ENCODE peak calls at places on chromosomes 13 and 19, in ten cellular contexts. V is IMR-90, M is uterus, A is K562, P is Peyer's patch, J is heart left ventricle, E is body of pancreas, C is HCT116, F is gastrocnemius medialis, W is transverse colon. G is an unnamed sample.

GRCh38 chr13:76892488-76892887 is 6.3 kb upstream of the KCTD12 start:
- DNase-seq in V (no peak), M (no peak), A (no peak), P (no peak), J (no peak), E (no peak), C (no peak), F (no peak), W (no peak), G (no peak)

GRCh38 chr19:4374451-4375163 is 25.7 kb downstream of the SH3GL1 start:
- DNase-seq in V (peak), M (peak), A (peak), P (no peak), J (peak), E (peak), C (peak), F (peak), W (peak), G (peak)

GRCh38 chr13:98821372-98822237 is 69.1 kb upstream of the SLC15A1 start:
- DNase-seq in V (no peak), M (peak), A (no peak), P (no peak), J (no peak), E (peak), C (no peak), F (no peak), W (no peak), G (no peak)

GRCh38 chr19:11096210-11096841 is 7.1 kb downstream of the LDLR start:
- DNase-seq in V (peak), M (peak), A (no peak), P (no peak), J (peak), E (no peak), C (no peak), F (peak), W (peak), G (no peak)

GRCh38 chr19:41799444-41800000 is 3.1 kb downstream of the CEACAM3 start:
- DNase-seq in V (no peak), M (no peak), A (no peak), P (no peak), J (no peak), E (no peak), C (no peak), F (no peak), W (peak), G (no peak)

GRCh38 chr19:16836115-16836905 is 7.1 kb downstream of the SIN3B start:
- DNase-seq in V (peak), M (peak), A (no peak), P (peak), J (no peak), E (peak), C (no peak), F (no peak), W (peak), G (peak)

GRCh38 chr13:51838235-51838846 is 6.6 kb downstream of the TMEM272 start:
- DNase-seq in V (peak), M (no peak), A (no peak), P (no peak), J (no peak), E (no peak), C (no peak), F (no peak), W (no peak), G (no peak)

GRCh38 chr19:16684216-16684615 is 23.3 kb downstream of the TMEM38A start:
- DNase-seq in V (no peak), M (no peak), A (no peak), P (no peak), J (no peak), E (no peak), C (no peak), F (no peak), W (no peak), G (no peak)

GRCh38 chr19:48344892-48345291 is 18.8 kb downstream of the TMEM143 start:
- DNase-seq in V (no peak), M (no peak), A (peak), P (no peak), J (no peak), E (no peak), C (no peak), F (no peak), W (no peak), G (no peak)

GRCh38 chr19:1053176-1054101 is 13.5 kb upstream of the ARHGAP45 start:
- DNase-seq in V (no peak), M (no peak), A (no peak), P (no peak), J (no peak), E (no peak), C (no peak), F (no peak), W (peak), G (no peak)

GRCh38 chr13:72164811-72165210 is 297.8 kb upstream of the DACH1 start:
- DNase-seq in V (no peak), M (no peak), A (no peak), P (no peak), J (no peak), E (no peak), C (no peak), F (no peak), W (no peak), G (no peak)

GRCh38 chr13:114077938-114078335 is 54.5 kb downstream of the RASA3 start:
- DNase-seq in V (peak), M (peak), A (peak), P (no peak), J (no peak), E (peak), C (no peak), F (peak), W (no peak), G (no peak)

GRCh38 chr19:29587518-29587986 is 18.5 kb upstream of the POP4 start:
- DNase-seq in V (peak), M (no peak), A (no peak), P (peak), J (no peak), E (no peak), C (no peak), F (no peak), W (peak), G (no peak)

GRCh38 chr13:98632971-98633370 is 56.1 kb upstream of the STK24 start:
- DNase-seq in V (peak), M (no peak), A (no peak), P (no peak), J (no peak), E (no peak), C (no peak), F (no peak), W (no peak), G (no peak)

GRCh38 chr19:30703645-30704044 is 331.5 kb downstream of the ZNF536 start:
- DNase-seq in V (no peak), M (no peak), A (no peak), P (no peak), J (no peak), E (no peak), C (no peak), F (no peak), W (no peak), G (no peak)

GRCh38 chr13:85772379-85772778 is 26.8 kb downstream of the SLITRK6 start:
- DNase-seq in V (peak), M (no peak), A (no peak), P (no peak), J (no peak), E (no peak), C (no peak), F (no peak), W (no peak), G (no peak)

GRCh38 chr19:43481701-43482100 is 16.3 kb upstream of the LYPD3 start:
- DNase-seq in V (no peak), M (no peak), A (no peak), P (no peak), J (no peak), E (no peak), C (no peak), F (no peak), W (no peak), G (no peak)

GRCh38 chr19:1752009-1752756 is 1.1 kb upstream of the ONECUT3 start:
- DNase-seq in V (no peak), M (no peak), A (no peak), P (no peak), J (no peak), E (no peak), C (no peak), F (no peak), W (no peak), G (no peak)

GRCh38 chr19:51691122-51692064 is 1.7 kb upstream of the SPACA6 start:
- DNase-seq in V (peak), M (no peak), A (no peak), P (no peak), J (no peak), E (no peak), C (no peak), F (no peak), W (no peak), G (no peak)

GRCh38 chr13:101007245-101007644 is 332.6 kb upstream of the TMTC4 start:
- DNase-seq in V (no peak), M (no peak), A (no peak), P (no peak), J (no peak), E (no peak), C (no peak), F (no peak), W (no peak), G (no peak)

GRCh38 chr13:33079960-33080359 is 63.7 kb downstream of the KL start:
- DNase-seq in V (no peak), M (no peak), A (no peak), P (no peak), J (no peak), E (no peak), C (no peak), F (no peak), W (no peak), G (no peak)

GRCh38 chr13:99415851-99416331 is 85.4 kb upstream of the TM9SF2 start:
- DNase-seq in V (no peak), M (no peak), A (no peak), P (no peak), J (no peak), E (no peak), C (no peak), F (no peak), W (no peak), G (no peak)

GRCh38 chr13:59250276-59250990 is 913.3 kb downstream of the DIAPH3 start:
- DNase-seq in V (no peak), M (no peak), A (no peak), P (no peak), J (no peak), E (no peak), C (no peak), F (no peak), W (no peak), G (no peak)

GRCh38 chr13:102799544-102800144 is 725 bp downstream of the BIVM start:
- DNase-seq in V (peak), M (no peak), A (peak), P (no peak), J (peak), E (peak), C (no peak), F (peak), W (peak), G (no peak)

GRCh38 chr13:77002590-77003190 is 10.8 kb downstream of the CLN5 start:
- DNase-seq in V (peak), M (no peak), A (no peak), P (no peak), J (no peak), E (no peak), C (peak), F (no peak), W (no peak), G (peak)

GRCh38 chr13:91922969-91923592 is 524.7 kb downstream of the GPC5 start:
- DNase-seq in V (no peak), M (no peak), A (no peak), P (no peak), J (no peak), E (no peak), C (no peak), F (no peak), W (no peak), G (no peak)

GRCh38 chr19:18723871-18724377 is 40.4 kb downstream of the CRTC1 start:
- DNase-seq in V (no peak), M (no peak), A (no peak), P (no peak), J (no peak), E (no peak), C (no peak), F (no peak), W (no peak), G (no peak)

GRCh38 chr13:48621056-48621455 is 32.7 kb upstream of the CYSLTR2 start:
- DNase-seq in V (no peak), M (no peak), A (no peak), P (no peak), J (no peak), E (no peak), C (no peak), F (no peak), W (no peak), G (no peak)

GRCh38 chr19:28037186-28037585 is 1175.8 kb downstream of the UQCRFS1 start:
- DNase-seq in V (no peak), M (no peak), A (no peak), P (no peak), J (no peak), E (no peak), C (no peak), F (no peak), W (no peak), G (no peak)

GRCh38 chr19:7857727-7858701 is 16.2 kb downstream of the PRR36 start:
- DNase-seq in V (no peak), M (no peak), A (peak), P (no peak), J (no peak), E (no peak), C (no peak), F (no peak), W (no peak), G (peak)

GRCh38 chr13:105918842-105919741 is 616.4 kb downstream of the EFNB2 start:
- DNase-seq in V (peak), M (no peak), A (no peak), P (no peak), J (no peak), E (peak), C (peak), F (no peak), W (peak), G (no peak)

GRCh38 chr13:64912141-64912540 is 2318.0 kb downstream of the PCDH9 start:
- DNase-seq in V (peak), M (no peak), A (no peak), P (no peak), J (no peak), E (no peak), C (no peak), F (no peak), W (no peak), G (no peak)

GRCh38 chr13:113639661-113640262 is 18.2 kb downstream of the ATP4B start:
- DNase-seq in V (no peak), M (no peak), A (no peak), P (no peak), J (peak), E (peak), C (no peak), F (no peak), W (peak), G (no peak)

GRCh38 chr13:49400755-49401659 is 42.9 kb downstream of the CAB39L start:
- DNase-seq in V (peak), M (peak), A (no peak), P (no peak), J (peak), E (peak), C (no peak), F (no peak), W (peak), G (peak)

GRCh38 chr19:44644391-44645016 is 794 bp downstream of the PVR start:
- DNase-seq in V (peak), M (peak), A (peak), P (no peak), J (no peak), E (peak), C (no peak), F (peak), W (peak), G (peak)

GRCh38 chr13:28140433-28141125 is 2.2 kb downstream of the PAN3 start:
- DNase-seq in V (peak), M (no peak), A (no peak), P (no peak), J (no peak), E (no peak), C (no peak), F (no peak), W (no peak), G (no peak)

GRCh38 chr13:28138756-28139470 is 568 bp downstream of the PAN3 start:
- DNase-seq in V (peak), M (peak), A (peak), P (peak), J (peak), E (peak), C (peak), F (peak), W (peak), G (peak)

GRCh38 chr13:28138012-28138755 is at the start of gene PAN3:
- DNase-seq in V (peak), M (peak), A (peak), P (peak), J (peak), E (peak), C (peak), F (peak), W (peak), G (peak)

GRCh38 chr13:28137556-28137955 is 789 bp upstream of the PAN3 start:
- DNase-seq in V (no peak), M (no peak), A (no peak), P (no peak), J (no peak), E (no peak), C (no peak), F (no peak), W (no peak), G (peak)

GRCh38 chr13:28136916-28137315 is 1.4 kb upstream of the PAN3 start:
- DNase-seq in V (no peak), M (no peak), A (no peak), P (no peak), J (no peak), E (no peak), C (no peak), F (no peak), W (no peak), G (peak)
- TF ChIP-seq POLR2A in V (no peak), M (no peak), A (no peak), P (no peak), J (no peak), E (no peak), C (no peak), F (no peak), W (no peak), G (no peak)

GRCh38 chr19:6588508-6589345 is 2.2 kb downstream of the CD70 start:
- DNase-seq in V (no peak), M (no peak), A (no peak), P (peak), J (no peak), E (no peak), C (no peak), F (no peak), W (no peak), G (no peak)
- TF ChIP-seq POLR2A in V (no peak), M (no peak), A (no peak), P (no peak), J (no peak), E (no peak), C (no peak), F (no peak), W (no peak), G (no peak)

DNA sequence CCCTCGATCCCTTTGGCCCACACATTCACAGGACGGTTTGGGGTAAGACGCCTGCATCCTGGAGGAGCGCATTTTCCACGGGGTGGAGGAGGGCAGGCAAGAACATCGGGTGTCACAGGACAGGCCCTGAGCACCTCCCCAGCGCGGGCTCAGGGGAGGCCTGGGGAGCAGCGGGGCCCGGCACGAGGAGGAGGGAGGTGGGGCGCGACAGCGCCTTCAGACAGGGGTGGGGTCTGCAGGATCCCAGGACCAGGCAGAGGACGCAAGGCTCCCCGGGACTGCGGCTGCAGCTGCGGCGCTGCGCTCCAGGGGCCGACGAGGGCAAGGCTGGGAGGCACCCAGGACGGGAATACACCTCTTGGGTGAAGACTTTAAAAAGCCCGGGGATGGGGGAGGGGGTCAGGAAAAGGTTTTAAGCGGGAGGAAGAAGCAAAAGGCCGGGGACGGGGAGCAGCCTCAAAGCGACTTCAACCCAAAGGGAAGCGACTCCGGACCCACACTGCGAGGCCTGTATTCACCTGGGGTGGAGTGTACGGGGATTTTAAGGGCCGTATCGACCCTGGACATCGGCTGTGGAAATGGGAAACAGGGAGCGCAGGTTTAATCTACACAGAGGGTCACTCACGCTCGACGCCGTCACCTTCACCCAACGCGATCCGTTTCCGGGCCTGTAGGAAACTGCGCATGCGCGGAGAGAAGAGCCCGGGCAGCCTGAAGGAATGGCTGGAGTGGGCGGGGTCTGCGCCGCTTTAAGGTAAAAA is at the start of gene ZNF415:
- DNase-seq in V (peak), M (peak), A (no peak), P (peak), J (peak), E (peak), C (no peak), F (peak), W (peak), G (peak)
- TF ChIP-seq POLR2A in V (no peak), M (no peak), A (no peak), P (no peak), J (no peak), E (peak), C (no peak), F (peak), W (peak), G (no peak)

DNA sequence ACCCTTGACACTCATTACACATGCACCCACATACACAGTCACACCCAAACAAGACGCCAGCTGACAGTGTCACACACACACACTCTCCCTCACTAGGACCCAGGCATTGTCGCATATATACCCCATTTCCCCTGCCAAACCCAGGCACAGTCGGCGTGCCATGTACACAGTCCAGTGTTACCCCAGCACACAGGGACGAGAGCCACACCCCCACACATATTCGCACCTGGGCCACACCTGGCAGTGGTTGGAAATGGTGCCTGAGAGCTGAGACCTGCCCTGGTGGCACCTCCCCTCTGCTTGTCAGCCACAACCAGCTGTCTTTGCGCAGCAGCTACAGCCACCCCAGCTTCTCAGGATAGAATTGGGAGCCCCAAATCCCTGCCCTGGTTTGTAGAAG is 9.0 kb downstream of the NFIX start:
- DNase-seq in V (no peak), M (no peak), A (no peak), P (no peak), J (no peak), E (no peak), C (no peak), F (peak), W (peak), G (no peak)
- TF ChIP-seq POLR2A in V (no peak), M (no peak), A (no peak), P (no peak), J (no peak), E (no peak), C (no peak), F (no peak), W (no peak), G (no peak)

DNA sequence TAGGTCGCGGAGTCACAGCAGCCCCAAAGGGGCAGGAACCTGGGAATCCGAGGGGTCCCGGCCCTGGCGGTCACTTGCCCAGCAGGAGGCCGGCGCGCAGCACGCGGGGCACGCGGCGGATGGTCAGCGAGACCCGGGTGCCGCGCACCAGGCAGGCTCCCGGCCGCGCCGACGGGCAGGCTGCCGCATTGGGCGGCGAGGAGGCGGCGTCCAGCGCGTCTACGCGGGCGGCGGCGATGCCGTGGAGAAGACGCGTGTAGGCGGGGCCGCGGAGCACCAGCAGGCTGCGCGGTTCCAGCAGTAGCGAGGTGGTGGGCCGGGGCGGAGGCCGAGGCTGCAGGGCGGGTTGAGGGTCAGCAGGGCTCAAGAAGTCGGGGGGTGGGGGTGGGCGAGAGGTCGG is 607 bp upstream of the SYNE4 start:
- DNase-seq in V (peak), M (peak), A (no peak), P (peak), J (peak), E (peak), C (no peak), F (no peak), W (peak), G (peak)
- TF ChIP-seq POLR2A in V (no peak), M (peak), A (no peak), P (no peak), J (no peak), E (peak), C (peak), F (no peak), W (no peak), G (no peak)